ENCODE peak calls at places on chromosomes 13 and 19, in eight cellular contexts. One of them, this sample, is unnamed.

GRCh38 chr13:48161530-48162179 is 66.8 kb upstream of the MED4 start:
- DNase-seq in AG04450: no peak
- DNase-seq in stimulated activated CD4-positive, alpha-beta T cell treated with anti-CD3 and anti-CD28 coated beads, TNF-alpha, amount 100 ng/mL, for 48 hours: no peak
- DNase-seq in omental fat pad: no peak
- DNase-seq in upper lobe of left lung: no peak
- DNase-seq in CD4-positive, CD25-positive, alpha-beta regulatory T cell: no peak
- DNase-seq in HCEC 1CT: no peak
- DNase-seq in NCI-H510A treated with DMSO at 0.1 percent for 48 hours: no peak
- DNase-seq in this sample: no peak

GRCh38 chr19:45153339-45154063 is 7.3 kb downstream of the NKPD1 start:
- DNase-seq in AG04450: no peak
- DNase-seq in stimulated activated CD4-positive, alpha-beta T cell treated with anti-CD3 and anti-CD28 coated beads, TNF-alpha, amount 100 ng/mL, for 48 hours: no peak
- DNase-seq in omental fat pad: no peak
- DNase-seq in upper lobe of left lung: peak
- DNase-seq in CD4-positive, CD25-positive, alpha-beta regulatory T cell: peak
- DNase-seq in HCEC 1CT: no peak
- DNase-seq in NCI-H510A treated with DMSO at 0.1 percent for 48 hours: no peak
- DNase-seq in this sample: no peak

GRCh38 chr13:48843630-48844380 is 131.9 kb upstream of the FNDC3A start:
- DNase-seq in AG04450: no peak
- DNase-seq in stimulated activated CD4-positive, alpha-beta T cell treated with anti-CD3 and anti-CD28 coated beads, TNF-alpha, amount 100 ng/mL, for 48 hours: no peak
- DNase-seq in omental fat pad: no peak
- DNase-seq in upper lobe of left lung: no peak
- DNase-seq in CD4-positive, CD25-positive, alpha-beta regulatory T cell: no peak
- DNase-seq in HCEC 1CT: no peak
- DNase-seq in NCI-H510A treated with DMSO at 0.1 percent for 48 hours: no peak
- DNase-seq in this sample: no peak

GRCh38 chr19:58536852-58537798 is 6.7 kb upstream of the TRIM28 start:
- DNase-seq in AG04450: no peak
- DNase-seq in stimulated activated CD4-positive, alpha-beta T cell treated with anti-CD3 and anti-CD28 coated beads, TNF-alpha, amount 100 ng/mL, for 48 hours: no peak
- DNase-seq in omental fat pad: no peak
- DNase-seq in upper lobe of left lung: no peak
- DNase-seq in CD4-positive, CD25-positive, alpha-beta regulatory T cell: no peak
- DNase-seq in HCEC 1CT: no peak
- DNase-seq in NCI-H510A treated with DMSO at 0.1 percent for 48 hours: no peak
- DNase-seq in this sample: no peak

GRCh38 chr13:73902296-73902695 is 231.9 kb downstream of the KLF12 start:
- DNase-seq in AG04450: no peak
- DNase-seq in stimulated activated CD4-positive, alpha-beta T cell treated with anti-CD3 and anti-CD28 coated beads, TNF-alpha, amount 100 ng/mL, for 48 hours: no peak
- DNase-seq in omental fat pad: no peak
- DNase-seq in upper lobe of left lung: no peak
- DNase-seq in CD4-positive, CD25-positive, alpha-beta regulatory T cell: no peak
- DNase-seq in HCEC 1CT: no peak
- DNase-seq in NCI-H510A treated with DMSO at 0.1 percent for 48 hours: no peak
- DNase-seq in this sample: no peak

GRCh38 chr19:14006766-14007562 is 844 bp upstream of the RFX1 start:
- DNase-seq in AG04450: no peak
- DNase-seq in stimulated activated CD4-positive, alpha-beta T cell treated with anti-CD3 and anti-CD28 coated beads, TNF-alpha, amount 100 ng/mL, for 48 hours: peak
- DNase-seq in omental fat pad: peak
- DNase-seq in upper lobe of left lung: peak
- DNase-seq in CD4-positive, CD25-positive, alpha-beta regulatory T cell: no peak
- DNase-seq in HCEC 1CT: no peak
- DNase-seq in NCI-H510A treated with DMSO at 0.1 percent for 48 hours: no peak
- DNase-seq in this sample: peak

GRCh38 chr19:43779820-43780219 is 953 bp downstream of the KCNN4 start:
- DNase-seq in AG04450: no peak
- DNase-seq in stimulated activated CD4-positive, alpha-beta T cell treated with anti-CD3 and anti-CD28 coated beads, TNF-alpha, amount 100 ng/mL, for 48 hours: no peak
- DNase-seq in omental fat pad: no peak
- DNase-seq in upper lobe of left lung: no peak
- DNase-seq in CD4-positive, CD25-positive, alpha-beta regulatory T cell: no peak
- DNase-seq in HCEC 1CT: no peak
- DNase-seq in NCI-H510A treated with DMSO at 0.1 percent for 48 hours: no peak
- DNase-seq in this sample: no peak

GRCh38 chr19:511101-511841 is 4.0 kb downstream of the TPGS1 start:
- DNase-seq in AG04450: no peak
- DNase-seq in stimulated activated CD4-positive, alpha-beta T cell treated with anti-CD3 and anti-CD28 coated beads, TNF-alpha, amount 100 ng/mL, for 48 hours: peak
- DNase-seq in omental fat pad: no peak
- DNase-seq in upper lobe of left lung: peak
- DNase-seq in CD4-positive, CD25-positive, alpha-beta regulatory T cell: peak
- DNase-seq in HCEC 1CT: no peak
- DNase-seq in NCI-H510A treated with DMSO at 0.1 percent for 48 hours: peak
- DNase-seq in this sample: no peak

GRCh38 chr13:30307194-30307965 is at the start of gene KATNAL1:
- DNase-seq in AG04450: no peak
- DNase-seq in stimulated activated CD4-positive, alpha-beta T cell treated with anti-CD3 and anti-CD28 coated beads, TNF-alpha, amount 100 ng/mL, for 48 hours: peak
- DNase-seq in omental fat pad: peak
- DNase-seq in upper lobe of left lung: peak
- DNase-seq in CD4-positive, CD25-positive, alpha-beta regulatory T cell: peak
- DNase-seq in HCEC 1CT: peak
- DNase-seq in NCI-H510A treated with DMSO at 0.1 percent for 48 hours: peak
- DNase-seq in this sample: peak

GRCh38 chr19:3029070-3029923 is at the start of gene TLE2:
- DNase-seq in AG04450: no peak
- DNase-seq in stimulated activated CD4-positive, alpha-beta T cell treated with anti-CD3 and anti-CD28 coated beads, TNF-alpha, amount 100 ng/mL, for 48 hours: no peak
- DNase-seq in omental fat pad: no peak
- DNase-seq in upper lobe of left lung: peak
- DNase-seq in CD4-positive, CD25-positive, alpha-beta regulatory T cell: no peak
- DNase-seq in HCEC 1CT: no peak
- DNase-seq in NCI-H510A treated with DMSO at 0.1 percent for 48 hours: no peak
- DNase-seq in this sample: no peak

GRCh38 chr13:77565635-77566034 is 30.1 kb downstream of the SCEL start:
- DNase-seq in AG04450: no peak
- DNase-seq in stimulated activated CD4-positive, alpha-beta T cell treated with anti-CD3 and anti-CD28 coated beads, TNF-alpha, amount 100 ng/mL, for 48 hours: no peak
- DNase-seq in omental fat pad: no peak
- DNase-seq in upper lobe of left lung: no peak
- DNase-seq in CD4-positive, CD25-positive, alpha-beta regulatory T cell: no peak
- DNase-seq in HCEC 1CT: peak
- DNase-seq in NCI-H510A treated with DMSO at 0.1 percent for 48 hours: peak
- DNase-seq in this sample: no peak

GRCh38 chr19:49738242-49738641 is 24.9 kb downstream of the TSKS start:
- DNase-seq in AG04450: no peak
- DNase-seq in stimulated activated CD4-positive, alpha-beta T cell treated with anti-CD3 and anti-CD28 coated beads, TNF-alpha, amount 100 ng/mL, for 48 hours: no peak
- DNase-seq in omental fat pad: no peak
- DNase-seq in upper lobe of left lung: no peak
- DNase-seq in CD4-positive, CD25-positive, alpha-beta regulatory T cell: no peak
- DNase-seq in HCEC 1CT: no peak
- DNase-seq in NCI-H510A treated with DMSO at 0.1 percent for 48 hours: no peak
- DNase-seq in this sample: no peak

GRCh38 chr19:1284979-1285736 is 515 bp upstream of the EFNA2 start:
- DNase-seq in AG04450: no peak
- DNase-seq in stimulated activated CD4-positive, alpha-beta T cell treated with anti-CD3 and anti-CD28 coated beads, TNF-alpha, amount 100 ng/mL, for 48 hours: no peak
- DNase-seq in omental fat pad: no peak
- DNase-seq in upper lobe of left lung: peak
- DNase-seq in CD4-positive, CD25-positive, alpha-beta regulatory T cell: no peak
- DNase-seq in HCEC 1CT: no peak
- DNase-seq in NCI-H510A treated with DMSO at 0.1 percent for 48 hours: no peak
- DNase-seq in this sample: no peak

GRCh38 chr19:51948979-51949378 is 21.7 kb downstream of the ZNF613 start:
- DNase-seq in AG04450: no peak
- DNase-seq in stimulated activated CD4-positive, alpha-beta T cell treated with anti-CD3 and anti-CD28 coated beads, TNF-alpha, amount 100 ng/mL, for 48 hours: no peak
- DNase-seq in omental fat pad: no peak
- DNase-seq in upper lobe of left lung: peak
- DNase-seq in CD4-positive, CD25-positive, alpha-beta regulatory T cell: no peak
- DNase-seq in HCEC 1CT: no peak
- DNase-seq in NCI-H510A treated with DMSO at 0.1 percent for 48 hours: no peak
- DNase-seq in this sample: no peak

GRCh38 chr13:106145997-106146864 is 389.2 kb downstream of the EFNB2 start:
- DNase-seq in AG04450: no peak
- DNase-seq in stimulated activated CD4-positive, alpha-beta T cell treated with anti-CD3 and anti-CD28 coated beads, TNF-alpha, amount 100 ng/mL, for 48 hours: no peak
- DNase-seq in omental fat pad: no peak
- DNase-seq in upper lobe of left lung: no peak
- DNase-seq in CD4-positive, CD25-positive, alpha-beta regulatory T cell: no peak
- DNase-seq in HCEC 1CT: no peak
- DNase-seq in NCI-H510A treated with DMSO at 0.1 percent for 48 hours: peak
- DNase-seq in this sample: no peak

GRCh38 chr19:40398417-40399056 is 8.6 kb upstream of the HIPK4 start:
- DNase-seq in AG04450: no peak
- DNase-seq in stimulated activated CD4-positive, alpha-beta T cell treated with anti-CD3 and anti-CD28 coated beads, TNF-alpha, amount 100 ng/mL, for 48 hours: peak
- DNase-seq in omental fat pad: no peak
- DNase-seq in upper lobe of left lung: peak
- DNase-seq in CD4-positive, CD25-positive, alpha-beta regulatory T cell: peak
- DNase-seq in HCEC 1CT: no peak
- DNase-seq in NCI-H510A treated with DMSO at 0.1 percent for 48 hours: no peak
- DNase-seq in this sample: no peak

GRCh38 chr13:96710166-96710866 is 284.0 kb downstream of the OXGR1 start:
- DNase-seq in AG04450: no peak
- DNase-seq in stimulated activated CD4-positive, alpha-beta T cell treated with anti-CD3 and anti-CD28 coated beads, TNF-alpha, amount 100 ng/mL, for 48 hours: no peak
- DNase-seq in omental fat pad: no peak
- DNase-seq in upper lobe of left lung: no peak
- DNase-seq in CD4-positive, CD25-positive, alpha-beta regulatory T cell: no peak
- DNase-seq in HCEC 1CT: peak
- DNase-seq in NCI-H510A treated with DMSO at 0.1 percent for 48 hours: no peak
- DNase-seq in this sample: no peak

GRCh38 chr19:48351341-48351752 is 12.4 kb downstream of the TMEM143 start:
- DNase-seq in AG04450: no peak
- DNase-seq in stimulated activated CD4-positive, alpha-beta T cell treated with anti-CD3 and anti-CD28 coated beads, TNF-alpha, amount 100 ng/mL, for 48 hours: peak
- DNase-seq in omental fat pad: peak
- DNase-seq in upper lobe of left lung: peak
- DNase-seq in CD4-positive, CD25-positive, alpha-beta regulatory T cell: peak
- DNase-seq in HCEC 1CT: peak
- DNase-seq in NCI-H510A treated with DMSO at 0.1 percent for 48 hours: peak
- DNase-seq in this sample: peak

GRCh38 chr19:16429066-16429758 is 42.6 kb downstream of the EPS15L1 start:
- DNase-seq in AG04450: no peak
- DNase-seq in stimulated activated CD4-positive, alpha-beta T cell treated with anti-CD3 and anti-CD28 coated beads, TNF-alpha, amount 100 ng/mL, for 48 hours: no peak
- DNase-seq in omental fat pad: no peak
- DNase-seq in upper lobe of left lung: peak
- DNase-seq in CD4-positive, CD25-positive, alpha-beta regulatory T cell: no peak
- DNase-seq in HCEC 1CT: no peak
- DNase-seq in NCI-H510A treated with DMSO at 0.1 percent for 48 hours: no peak
- DNase-seq in this sample: no peak

GRCh38 chr13:91369432-91369831 is 21.9 kb downstream of the MIR17HG start:
- DNase-seq in AG04450: no peak
- DNase-seq in stimulated activated CD4-positive, alpha-beta T cell treated with anti-CD3 and anti-CD28 coated beads, TNF-alpha, amount 100 ng/mL, for 48 hours: no peak
- DNase-seq in omental fat pad: no peak
- DNase-seq in upper lobe of left lung: no peak
- DNase-seq in CD4-positive, CD25-positive, alpha-beta regulatory T cell: no peak
- DNase-seq in HCEC 1CT: no peak
- DNase-seq in NCI-H510A treated with DMSO at 0.1 percent for 48 hours: no peak
- DNase-seq in this sample: no peak

GRCh38 chr13:40420160-40420740 is 246.2 kb downstream of the FOXO1 start:
- DNase-seq in AG04450: no peak
- DNase-seq in stimulated activated CD4-positive, alpha-beta T cell treated with anti-CD3 and anti-CD28 coated beads, TNF-alpha, amount 100 ng/mL, for 48 hours: no peak
- DNase-seq in omental fat pad: no peak
- DNase-seq in upper lobe of left lung: no peak
- DNase-seq in CD4-positive, CD25-positive, alpha-beta regulatory T cell: no peak
- DNase-seq in HCEC 1CT: no peak
- DNase-seq in NCI-H510A treated with DMSO at 0.1 percent for 48 hours: no peak
- DNase-seq in this sample: no peak

GRCh38 chr13:91467236-91467635 is 68.8 kb downstream of the GPC5 start:
- DNase-seq in AG04450: no peak
- DNase-seq in stimulated activated CD4-positive, alpha-beta T cell treated with anti-CD3 and anti-CD28 coated beads, TNF-alpha, amount 100 ng/mL, for 48 hours: no peak
- DNase-seq in omental fat pad: no peak
- DNase-seq in upper lobe of left lung: no peak
- DNase-seq in CD4-positive, CD25-positive, alpha-beta regulatory T cell: no peak
- DNase-seq in HCEC 1CT: no peak
- DNase-seq in NCI-H510A treated with DMSO at 0.1 percent for 48 hours: no peak
- DNase-seq in this sample: no peak

GRCh38 chr19:37718357-37718756 is 1.2 kb downstream of the ZNF607 start:
- DNase-seq in AG04450: no peak
- DNase-seq in stimulated activated CD4-positive, alpha-beta T cell treated with anti-CD3 and anti-CD28 coated beads, TNF-alpha, amount 100 ng/mL, for 48 hours: no peak
- DNase-seq in omental fat pad: no peak
- DNase-seq in upper lobe of left lung: no peak
- DNase-seq in CD4-positive, CD25-positive, alpha-beta regulatory T cell: no peak
- DNase-seq in HCEC 1CT: no peak
- DNase-seq in NCI-H510A treated with DMSO at 0.1 percent for 48 hours: no peak
- DNase-seq in this sample: no peak

GRCh38 chr19:49469828-49470614 is 4.0 kb upstream of the FLT3LG start:
- DNase-seq in AG04450: no peak
- DNase-seq in stimulated activated CD4-positive, alpha-beta T cell treated with anti-CD3 and anti-CD28 coated beads, TNF-alpha, amount 100 ng/mL, for 48 hours: no peak
- DNase-seq in omental fat pad: no peak
- DNase-seq in upper lobe of left lung: peak
- DNase-seq in CD4-positive, CD25-positive, alpha-beta regulatory T cell: peak
- DNase-seq in HCEC 1CT: no peak
- DNase-seq in NCI-H510A treated with DMSO at 0.1 percent for 48 hours: no peak
- DNase-seq in this sample: no peak

GRCh38 chr13:48979892-48980291 is 4.2 kb downstream of the FNDC3A start:
- DNase-seq in AG04450: no peak
- DNase-seq in stimulated activated CD4-positive, alpha-beta T cell treated with anti-CD3 and anti-CD28 coated beads, TNF-alpha, amount 100 ng/mL, for 48 hours: no peak
- DNase-seq in omental fat pad: no peak
- DNase-seq in upper lobe of left lung: no peak
- DNase-seq in CD4-positive, CD25-positive, alpha-beta regulatory T cell: no peak
- DNase-seq in HCEC 1CT: no peak
- DNase-seq in NCI-H510A treated with DMSO at 0.1 percent for 48 hours: no peak
- DNase-seq in this sample: no peak

GRCh38 chr19:38917921-38918491 is 6.0 kb upstream of the CCER2 start:
- DNase-seq in AG04450: no peak
- DNase-seq in stimulated activated CD4-positive, alpha-beta T cell treated with anti-CD3 and anti-CD28 coated beads, TNF-alpha, amount 100 ng/mL, for 48 hours: no peak
- DNase-seq in omental fat pad: no peak
- DNase-seq in upper lobe of left lung: no peak
- DNase-seq in CD4-positive, CD25-positive, alpha-beta regulatory T cell: no peak
- DNase-seq in HCEC 1CT: no peak
- DNase-seq in NCI-H510A treated with DMSO at 0.1 percent for 48 hours: no peak
- DNase-seq in this sample: peak

GRCh38 chr13:62626771-62627170 is 1211.1 kb upstream of the PCDH20 start:
- DNase-seq in AG04450: no peak
- DNase-seq in stimulated activated CD4-positive, alpha-beta T cell treated with anti-CD3 and anti-CD28 coated beads, TNF-alpha, amount 100 ng/mL, for 48 hours: no peak
- DNase-seq in omental fat pad: no peak
- DNase-seq in upper lobe of left lung: no peak
- DNase-seq in CD4-positive, CD25-positive, alpha-beta regulatory T cell: no peak
- DNase-seq in HCEC 1CT: no peak
- DNase-seq in NCI-H510A treated with DMSO at 0.1 percent for 48 hours: no peak
- DNase-seq in this sample: no peak

GRCh38 chr19:54439174-54439851 is 9.7 kb upstream of the LENG8 start:
- DNase-seq in AG04450: no peak
- DNase-seq in stimulated activated CD4-positive, alpha-beta T cell treated with anti-CD3 and anti-CD28 coated beads, TNF-alpha, amount 100 ng/mL, for 48 hours: peak
- DNase-seq in omental fat pad: no peak
- DNase-seq in upper lobe of left lung: no peak
- DNase-seq in CD4-positive, CD25-positive, alpha-beta regulatory T cell: no peak
- DNase-seq in HCEC 1CT: no peak
- DNase-seq in NCI-H510A treated with DMSO at 0.1 percent for 48 hours: peak
- DNase-seq in this sample: no peak

GRCh38 chr13:111303559-111303958 is 16.9 kb upstream of the TEX29 start:
- DNase-seq in AG04450: no peak
- DNase-seq in stimulated activated CD4-positive, alpha-beta T cell treated with anti-CD3 and anti-CD28 coated beads, TNF-alpha, amount 100 ng/mL, for 48 hours: no peak
- DNase-seq in omental fat pad: no peak
- DNase-seq in upper lobe of left lung: no peak
- DNase-seq in CD4-positive, CD25-positive, alpha-beta regulatory T cell: no peak
- DNase-seq in HCEC 1CT: no peak
- DNase-seq in NCI-H510A treated with DMSO at 0.1 percent for 48 hours: no peak
- DNase-seq in this sample: no peak

GRCh38 chr19:13094771-13095392 is 7.8 kb downstream of the LYL1 start:
- DNase-seq in AG04450: no peak
- DNase-seq in stimulated activated CD4-positive, alpha-beta T cell treated with anti-CD3 and anti-CD28 coated beads, TNF-alpha, amount 100 ng/mL, for 48 hours: no peak
- DNase-seq in omental fat pad: no peak
- DNase-seq in upper lobe of left lung: no peak
- DNase-seq in CD4-positive, CD25-positive, alpha-beta regulatory T cell: no peak
- DNase-seq in HCEC 1CT: no peak
- DNase-seq in NCI-H510A treated with DMSO at 0.1 percent for 48 hours: peak
- DNase-seq in this sample: no peak

GRCh38 chr19:35767288-35768081 is 7.9 kb upstream of the ARHGAP33 start:
- DNase-seq in AG04450: no peak
- DNase-seq in stimulated activated CD4-positive, alpha-beta T cell treated with anti-CD3 and anti-CD28 coated beads, TNF-alpha, amount 100 ng/mL, for 48 hours: no peak
- DNase-seq in omental fat pad: no peak
- DNase-seq in upper lobe of left lung: peak
- DNase-seq in CD4-positive, CD25-positive, alpha-beta regulatory T cell: no peak
- DNase-seq in HCEC 1CT: no peak
- DNase-seq in NCI-H510A treated with DMSO at 0.1 percent for 48 hours: no peak
- DNase-seq in this sample: no peak

GRCh38 chr19:35256566-35256965 is 7.8 kb downstream of the LSR start:
- DNase-seq in AG04450: no peak
- DNase-seq in stimulated activated CD4-positive, alpha-beta T cell treated with anti-CD3 and anti-CD28 coated beads, TNF-alpha, amount 100 ng/mL, for 48 hours: no peak
- DNase-seq in omental fat pad: no peak
- DNase-seq in upper lobe of left lung: no peak
- DNase-seq in CD4-positive, CD25-positive, alpha-beta regulatory T cell: no peak
- DNase-seq in HCEC 1CT: no peak
- DNase-seq in NCI-H510A treated with DMSO at 0.1 percent for 48 hours: no peak
- DNase-seq in this sample: no peak

GRCh38 chr19:2627319-2627829 is 75.1 kb downstream of the GNG7 start:
- DNase-seq in AG04450: peak
- DNase-seq in stimulated activated CD4-positive, alpha-beta T cell treated with anti-CD3 and anti-CD28 coated beads, TNF-alpha, amount 100 ng/mL, for 48 hours: no peak
- DNase-seq in omental fat pad: no peak
- DNase-seq in upper lobe of left lung: peak
- DNase-seq in CD4-positive, CD25-positive, alpha-beta regulatory T cell: no peak
- DNase-seq in HCEC 1CT: peak
- DNase-seq in NCI-H510A treated with DMSO at 0.1 percent for 48 hours: no peak
- DNase-seq in this sample: peak

GRCh38 chr13:104086759-104087158 is 1020.5 kb upstream of the SLC10A2 start:
- DNase-seq in AG04450: no peak
- DNase-seq in stimulated activated CD4-positive, alpha-beta T cell treated with anti-CD3 and anti-CD28 coated beads, TNF-alpha, amount 100 ng/mL, for 48 hours: no peak
- DNase-seq in omental fat pad: no peak
- DNase-seq in upper lobe of left lung: no peak
- DNase-seq in CD4-positive, CD25-positive, alpha-beta regulatory T cell: no peak
- DNase-seq in HCEC 1CT: no peak
- DNase-seq in NCI-H510A treated with DMSO at 0.1 percent for 48 hours: no peak
- DNase-seq in this sample: no peak

This sample was measured in HTR-8/SVneo.